ENCODE peak calls at places on chromosomes 7 and 10, in four cellular contexts. C is hippocampal formation, H is mammary epithelial cell, Y is lung microvascular endothelial cell. B is an unnamed sample.

GRCh38 chr7:2510909-2511768 is 8.4 kb upstream of the LFNG start:
- DNase-seq in C (no peak), H (no peak), Y (peak), B (peak)

GRCh38 chr10:73859441-73860049 is 14.8 kb downstream of the CAMK2G start:
- DNase-seq in C (no peak), H (no peak), Y (no peak), B (no peak)

GRCh38 chr7:1211611-1212010 is 21.1 kb upstream of the UNCX start:
- DNase-seq in C (no peak), H (no peak), Y (no peak), B (no peak)

GRCh38 chr10:128026620-128027281 is 99.5 kb downstream of the MKI67 start:
- DNase-seq in C (no peak), H (no peak), Y (no peak), B (no peak)

GRCh38 chr7:13989138-13989943 is at the start of gene ETV1:
- DNase-seq in C (peak), H (peak), Y (peak), B (peak)

GRCh38 chr10:14860782-14861181 is 17.9 kb upstream of the SUV39H2 start:
- DNase-seq in C (no peak), H (no peak), Y (no peak), B (no peak)

GRCh38 chr7:77759294-77759889 is 38.8 kb downstream of the TMEM60 start:
- DNase-seq in C (peak), H (peak), Y (peak), B (peak)

GRCh38 chr7:44307905-44308740 is 17.3 kb downstream of the CAMK2B start:
- DNase-seq in C (no peak), H (peak), Y (no peak), B (no peak)

GRCh38 chr10:20811131-20811530 is 86.0 kb downstream of the NEBL start:
- DNase-seq in C (no peak), H (no peak), Y (no peak), B (no peak)

GRCh38 chr7:68629-69028 is 123.7 kb upstream of the FAM20C start:
- DNase-seq in C (no peak), H (no peak), Y (no peak), B (peak)

GRCh38 chr7:14009453-14010418 is 20.3 kb upstream of the ETV1 start:
- DNase-seq in C (no peak), H (no peak), Y (no peak), B (no peak)

GRCh38 chr7:133255461-133255860 is 2.6 kb downstream of the EXOC4 start:
- DNase-seq in C (no peak), H (no peak), Y (no peak), B (no peak)

GRCh38 chr7:31705377-31705776 is 18.4 kb downstream of the PPP1R17 start:
- DNase-seq in C (no peak), H (no peak), Y (no peak), B (no peak)

GRCh38 chr7:155163696-155164095 is 93.6 kb downstream of the HTR5A start:
- DNase-seq in C (no peak), H (no peak), Y (no peak), B (no peak)

GRCh38 chr7:30722671-30723070 is 29.3 kb upstream of the INMT start:
- DNase-seq in C (no peak), H (no peak), Y (no peak), B (no peak)

GRCh38 chr10:46251857-46252847 is 34.6 kb upstream of the ANTXRL start:
- DNase-seq in C (no peak), H (no peak), Y (peak), B (no peak)

GRCh38 chr10:11579885-11580284 is 31.6 kb downstream of the USP6NL start:
- DNase-seq in C (no peak), H (no peak), Y (no peak), B (no peak)

GRCh38 chr10:116753759-116754158 is 11.4 kb upstream of the HSPA12A start:
- DNase-seq in C (no peak), H (peak), Y (no peak), B (no peak)

GRCh38 chr10:3755440-3756359 is 29.3 kb downstream of the KLF6 start:
- DNase-seq in C (peak), H (no peak), Y (peak), B (peak)

GRCh38 chr7:27603813-27604212 is 58.9 kb downstream of the HIBADH start:
- DNase-seq in C (no peak), H (no peak), Y (peak), B (no peak)

GRCh38 chr10:110509560-110509959 is 11.9 kb downstream of the DUSP5 start:
- DNase-seq in C (no peak), H (no peak), Y (no peak), B (no peak)

GRCh38 chr7:102412548-102412947 is 16.4 kb downstream of the PRKRIP1 start:
- DNase-seq in C (peak), H (no peak), Y (peak), B (no peak)

GRCh38 chr10:78843495-78843894 is 225.3 kb upstream of the ZMIZ1 start:
- DNase-seq in C (no peak), H (no peak), Y (no peak), B (no peak)

GRCh38 chr7:69847921-69848612 is 249.8 kb downstream of the AUTS2 start:
- DNase-seq in C (no peak), H (no peak), Y (no peak), B (no peak)

GRCh38 chr10:80507484-80507880 is 30.2 kb upstream of the SH2D4B start:
- DNase-seq in C (no peak), H (no peak), Y (no peak), B (no peak)